ENCODE peak calls at places on chromosomes 13 and 19, in six cellular contexts. P, T, F, E, M and V are unnamed samples.

GRCh38 chr13:43573787-43574562 is 212.8 kb downstream of the ENOX1 start:
- DNase-seq in P (no peak), T (no peak), F (peak), E (no peak), M (no peak), V (no peak)

GRCh38 chr19:31548941-31549340 is 199.7 kb upstream of the TSHZ3 start:
- DNase-seq in P (no peak), T (peak), F (peak), E (no peak), M (no peak), V (peak)

GRCh38 chr13:109196896-109197295 is 567.5 kb downstream of the MYO16 start:
- DNase-seq in P (no peak), T (no peak), F (no peak), E (no peak), M (no peak), V (no peak)

GRCh38 chr19:55304279-55304978 is 20.6 kb downstream of the BRSK1 start:
- DNase-seq in P (no peak), T (peak), F (peak), E (no peak), M (peak), V (no peak)

GRCh38 chr13:43305416-43305815 is 282.0 kb downstream of the DNAJC15 start:
- DNase-seq in P (no peak), T (no peak), F (peak), E (no peak), M (no peak), V (no peak)

GRCh38 chr19:4310247-4311121 is 6.1 kb downstream of the FSD1 start:
- DNase-seq in P (no peak), T (no peak), F (peak), E (no peak), M (no peak), V (no peak)

GRCh38 chr19:49637865-49638350 is 2.0 kb downstream of the RRAS start:
- DNase-seq in P (no peak), T (peak), F (peak), E (no peak), M (peak), V (peak)

GRCh38 chr19:29771708-29772415 is 39.9 kb upstream of the CCNE1 start:
- DNase-seq in P (peak), T (peak), F (peak), E (peak), M (no peak), V (no peak)

GRCh38 chr13:60402022-60402421 is 5.0 kb downstream of the TDRD3 start:
- DNase-seq in P (no peak), T (no peak), F (peak), E (no peak), M (no peak), V (no peak)

GRCh38 chr13:27595055-27595811 is 25.1 kb downstream of the LNX2 start:
- DNase-seq in P (no peak), T (no peak), F (no peak), E (no peak), M (no peak), V (no peak)

GRCh38 chr13:52743988-52744387 is 4.4 kb upstream of the CNMD start:
- DNase-seq in P (no peak), T (no peak), F (no peak), E (no peak), M (no peak), V (no peak)

GRCh38 chr19:55640577-55641375 is at the start of gene ZNF580:
- DNase-seq in P (peak), T (peak), F (peak), E (peak), M (peak), V (peak)

GRCh38 chr13:61413572-61413971 is 2.1 kb downstream of the PCDH20 start:
- DNase-seq in P (no peak), T (no peak), F (no peak), E (no peak), M (peak), V (peak)

GRCh38 chr19:5972355-5972731 is 5.6 kb downstream of the RANBP3 start:
- DNase-seq in P (no peak), T (no peak), F (no peak), E (no peak), M (no peak), V (no peak)

GRCh38 chr13:98821372-98822237 is 69.1 kb upstream of the SLC15A1 start:
- DNase-seq in P (no peak), T (no peak), F (no peak), E (no peak), M (no peak), V (no peak)

GRCh38 chr19:58491393-58491792 is 15.2 kb downstream of the ZNF446 start:
- DNase-seq in P (no peak), T (no peak), F (no peak), E (no peak), M (no peak), V (no peak)

GRCh38 chr13:101841687-101842086 is 389.2 kb downstream of the ITGBL1 start:
- DNase-seq in P (no peak), T (no peak), F (no peak), E (no peak), M (no peak), V (no peak)

GRCh38 chr19:35559281-35559659 is 4.2 kb downstream of the ATP4A start:
- DNase-seq in P (no peak), T (no peak), F (no peak), E (no peak), M (no peak), V (no peak)

GRCh38 chr13:38418286-38418685 is 68.6 kb downstream of the UFM1 start:
- DNase-seq in P (no peak), T (no peak), F (no peak), E (no peak), M (no peak), V (no peak)

GRCh38 chr19:29574518-29574917 is 31.6 kb upstream of the POP4 start:
- DNase-seq in P (no peak), T (no peak), F (no peak), E (no peak), M (no peak), V (no peak)

GRCh38 chr13:47859129-47859528 is 141.9 kb downstream of the SUCLA2 start:
- DNase-seq in P (no peak), T (peak), F (peak), E (no peak), M (no peak), V (no peak)

GRCh38 chr19:44839272-44839671 is 6.8 kb upstream of the NECTIN2 start:
- DNase-seq in P (peak), T (no peak), F (no peak), E (no peak), M (no peak), V (no peak)

GRCh38 chr19:49058592-49058991 is 1.0 kb upstream of the CGB7 start:
- DNase-seq in P (no peak), T (peak), F (peak), E (no peak), M (peak), V (no peak)